ENCODE peak calls at places on chromosome 10, in eight cellular contexts. K, E, M, Q, H, Y, J and S are unnamed samples.

GRCh38 chr10:108060246-108060645 is 895.7 kb upstream of the SORCS1 start:
- DNase-seq in J (no peak), Q (no peak), M (no peak), H (no peak), Y (peak; percentile 64), E (no peak), K (peak; percentile 42), S (peak; percentile 26)

GRCh38 chr10:44512345-44513095 is 127.6 kb upstream of the CXCL12 start:
- DNase-seq in H (no peak), Q (no peak), J (no peak), Y (no peak), M (no peak), E (no peak), K (no peak), S (peak; percentile 62)

GRCh38 chr10:121684276-121684675 is 86.0 kb upstream of the FGFR2 start:
- DNase-seq in H (no peak), M (no peak), Q (no peak), K (no peak), J (no peak), Y (no peak), E (no peak), S (no peak)

GRCh38 chr10:86402283-86402931 is 35.8 kb upstream of the GRID1 start:
- DNase-seq in H (no peak), Q (no peak), M (no peak), K (peak; percentile 67), E (peak; percentile 9), Y (no peak), J (no peak), S (no peak)

GRCh38 chr10:122248356-122249302 is 22.5 kb upstream of the BTBD16 start:
- DNase-seq in H (no peak), Q (no peak), E (no peak), J (no peak), Y (no peak), M (no peak), K (no peak), S (no peak)

GRCh38 chr10:97539523-97540200 is 32.9 kb upstream of the ANKRD2 start:
- DNase-seq in Y (peak; percentile 36), M (no peak), J (peak; percentile 27), Q (peak; percentile 24), K (peak; percentile 85), E (peak; percentile 89), H (no peak), S (peak; percentile 80)

GRCh38 chr10:6558759-6559429 is 21.2 kb downstream of the PRKCQ start:
- DNase-seq in H (no peak), J (no peak), E (no peak), Q (no peak), Y (no peak), M (no peak), K (no peak), S (no peak)

GRCh38 chr10:72235544-72236279 is 19.6 kb upstream of the ASCC1 start:
- DNase-seq in Q (no peak), J (no peak), H (no peak), M (no peak), K (no peak), E (no peak), Y (no peak), S (no peak)

GRCh38 chr10:126690534-126690933 is 20.0 kb upstream of the C10orf90 start:
- DNase-seq in M (no peak), Y (no peak), K (no peak), J (no peak), Q (no peak), H (no peak), E (no peak), S (no peak)

GRCh38 chr10:11781114-11781513 is 38.9 kb downstream of the ECHDC3 start:
- DNase-seq in J (no peak), H (no peak), M (no peak), K (no peak), Y (no peak), Q (no peak), E (no peak), S (no peak)

GRCh38 chr10:56142092-56142728 is 218.8 kb downstream of the ZWINT start:
- DNase-seq in Y (no peak), J (no peak), K (no peak), E (no peak), H (no peak), Q (no peak), M (no peak), S (no peak)

GRCh38 chr10:29917311-29917710 is 142.1 kb downstream of the JCAD start:
- DNase-seq in Q (no peak), J (peak; percentile 64), M (no peak), H (no peak), E (no peak), K (no peak), Y (no peak), S (no peak)

GRCh38 chr10:87864497-87865059 is 1.2 kb downstream of the PTEN start:
- DNase-seq in E (no peak), Q (no peak), K (peak; percentile 33), H (no peak), M (no peak), J (no peak), Y (no peak), S (no peak)

GRCh38 chr10:78931333-78932083 is 137.3 kb upstream of the ZMIZ1 start:
- DNase-seq in Q (peak; percentile 79), J (peak; percentile 48), M (no peak), Y (peak; percentile 26), K (peak; percentile 94), E (peak; percentile 93), H (peak; percentile 41), S (peak; percentile 87)

GRCh38 chr10:11270135-11270857 is 252.6 kb downstream of the CELF2 start:
- DNase-seq in H (peak; percentile 75), K (peak; percentile 67), Y (peak; percentile 62), Q (peak; percentile 47), M (peak; percentile 66), J (peak; percentile 74), E (peak; percentile 9), S (peak; percentile 17)

GRCh38 chr10:43252785-43253341 is 14.0 kb downstream of the RASGEF1A start:
- DNase-seq in Y (no peak), J (no peak), M (no peak), Q (no peak), H (no peak), K (no peak), E (no peak), S (no peak)

GRCh38 chr10:124388823-124389612 is 29.7 kb downstream of the OAT start:
- DNase-seq in M (peak; percentile 90), K (peak; percentile 94), Q (peak; percentile 85), H (peak; percentile 94), E (peak; percentile 78), Y (peak; percentile 81), J (peak; percentile 88), S (peak; percentile 24)

GRCh38 chr10:36345770-36346169 is 703.7 kb upstream of the FZD8 start:
- DNase-seq in Y (no peak), Q (no peak), M (no peak), J (no peak), H (no peak), E (no peak), K (peak; percentile 64), S (no peak)

GRCh38 chr10:8462565-8462964 is 408.1 kb downstream of the GATA3 start:
- DNase-seq in E (no peak), J (no peak), Q (no peak), H (no peak), K (no peak), Y (no peak), M (no peak), S (no peak)

GRCh38 chr10:71302874-71303568 is 16.0 kb upstream of the SLC29A3 start:
- DNase-seq in E (no peak), Q (no peak), J (no peak), K (peak; percentile 69), H (no peak), Y (peak; percentile 74), M (peak; percentile 40), S (peak; percentile 18)

GRCh38 chr10:77084431-77085144 is 553.0 kb downstream of the KCNMA1 start:
- DNase-seq in M (no peak), K (no peak), H (peak; percentile 20), E (no peak), J (no peak), Q (no peak), Y (no peak), S (no peak)

GRCh38 chr10:14173391-14173705 is 157.4 kb downstream of the FRMD4A start:
- DNase-seq in M (no peak), H (no peak), Y (no peak), J (no peak), K (peak; percentile 54), E (peak; percentile 27), Q (no peak), S (no peak)
- H3K4me3 ChIP-seq in M (peak overlapping the region; percentile 58), H (no peak overlapping the region), Y (peak overlapping the region; percentile 34), J (no peak overlapping the region), K (peak overlapping the region; percentile 74), E (peak overlapping the region; percentile 39), Q (peak overlapping the region; percentile 49), S (peak overlapping the region; percentile 47)

DNA sequence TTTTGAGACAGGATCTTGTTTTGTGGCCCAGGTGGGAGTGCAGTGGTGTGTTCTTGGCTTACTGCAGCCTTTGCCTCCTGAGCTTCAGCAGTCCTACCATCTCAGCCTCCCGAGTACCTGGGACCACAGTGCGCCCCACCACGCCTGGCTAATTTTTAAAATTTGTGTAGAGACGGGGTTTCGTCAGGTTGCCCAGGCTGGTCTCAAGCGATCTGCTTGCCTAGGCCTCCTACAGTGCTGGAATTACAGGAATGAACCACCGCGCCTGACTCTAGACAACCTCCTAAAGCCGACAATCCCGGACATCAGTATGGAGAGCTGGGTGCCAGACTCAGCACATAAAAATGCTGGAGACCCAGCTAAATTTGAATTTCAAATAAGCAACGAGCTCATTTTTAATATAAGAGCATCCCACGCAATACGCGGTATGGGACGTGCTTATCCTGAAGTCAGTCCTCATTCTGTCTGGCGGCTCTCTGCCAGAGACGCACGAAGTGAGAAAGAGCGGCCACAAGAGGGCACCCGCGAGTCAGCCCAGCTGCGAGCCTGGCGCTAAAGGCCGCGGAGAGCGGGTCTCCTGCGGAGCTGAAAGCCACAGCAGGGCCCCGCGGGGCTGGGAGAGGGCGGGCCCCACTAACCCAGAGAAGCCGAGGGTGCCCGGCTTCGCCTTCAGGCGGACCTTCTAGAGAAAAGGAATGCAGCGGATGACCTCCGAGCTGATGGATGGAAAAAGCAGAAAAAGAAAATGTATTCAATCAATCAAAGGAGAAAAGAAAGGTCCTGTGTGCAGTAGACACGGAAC is 7.1 kb downstream of the CALY start:
- DNase-seq in Y (peak; percentile 79), M (peak; percentile 80), E (peak; percentile 71), J (peak; percentile 86), Q (peak; percentile 73), K (peak; percentile 92), H (peak; percentile 89), S (no peak)
- H3K4me3 ChIP-seq in Y (no peak overlapping the region), M (no peak overlapping the region), E (peak overlapping the region; percentile 22), J (no peak overlapping the region), Q (peak overlapping the region; percentile 45), K (peak overlapping the region; percentile 76), H (no peak overlapping the region), S (peak overlapping the region; percentile 17)

DNA sequence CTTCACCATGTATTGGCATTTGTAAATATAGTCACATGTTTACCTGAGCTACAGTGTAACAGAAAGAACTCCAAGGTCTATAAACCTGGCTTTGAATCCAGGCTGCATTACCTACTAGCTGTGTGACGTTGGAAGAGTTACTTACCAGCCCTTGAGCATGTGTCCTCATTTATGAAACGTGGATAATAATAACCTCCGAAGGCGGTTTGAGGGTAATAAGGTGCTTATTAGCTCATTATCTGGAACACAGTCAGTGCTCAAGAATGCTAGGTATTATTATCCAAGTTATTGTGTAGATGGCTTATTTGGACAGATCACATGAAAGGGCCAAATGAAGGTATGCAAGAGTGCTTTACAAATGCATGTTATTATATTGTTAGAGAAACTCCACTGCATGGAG is 64.9 kb downstream of the SEC23IP start:
- DNase-seq in M (no peak), E (no peak), J (no peak), H (no peak), K (no peak), Y (no peak), Q (no peak), S (no peak)
- H3K4me3 ChIP-seq in M (no peak overlapping the region), E (no peak overlapping the region), J (no peak overlapping the region), H (no peak overlapping the region), K (no peak overlapping the region), Y (no peak overlapping the region), Q (no peak overlapping the region), S (no peak overlapping the region)

GRCh38 chr10:116014859-116015258 is 258.1 kb downstream of the GFRA1 start:
- DNase-seq in H (no peak), Q (no peak), E (no peak), J (no peak), Y (no peak), K (no peak), M (no peak), S (no peak)
- H3K4me3 ChIP-seq in H (no peak overlapping the region), Q (no peak overlapping the region), E (no peak overlapping the region), J (no peak overlapping the region), Y (no peak overlapping the region), K (no peak overlapping the region), M (no peak overlapping the region), S (no peak overlapping the region)